ENCODE peak calls at places on chromosome 12, in eight cellular contexts. One of them, this sample, is unnamed.

GRCh38 chr12:84191779-84192178 is 720.8 kb downstream of the SLC6A15 start:
- DNase-seq in GM12865: no peak
- DNase-seq in epithelial cell of esophagus: peak
- DNase-seq in endothelial cell: no peak
- DNase-seq in Caco-2: no peak
- DNase-seq in fibroblast of lung: no peak
- DNase-seq in WERI-Rb-1: no peak
- DNase-seq in GM20000: no peak
- DNase-seq in this sample: no peak

GRCh38 chr12:131783915-131784541 is 44.2 kb upstream of the MMP17 start:
- DNase-seq in GM12865: peak
- DNase-seq in endothelial cell: no peak
- DNase-seq in fibroblast of lung: peak
- DNase-seq in Caco-2: no peak
- DNase-seq in WERI-Rb-1: no peak
- DNase-seq in epithelial cell of esophagus: peak
- DNase-seq in GM20000: peak
- DNase-seq in this sample: peak

GRCh38 chr12:121217761-121218160 is 7.8 kb downstream of the P2RX4 start:
- DNase-seq in Caco-2: no peak
- DNase-seq in WERI-Rb-1: no peak
- DNase-seq in GM12865: no peak
- DNase-seq in epithelial cell of esophagus: no peak
- DNase-seq in fibroblast of lung: no peak
- DNase-seq in GM20000: no peak
- DNase-seq in endothelial cell: no peak
- DNase-seq in this sample: no peak

GRCh38 chr12:114685320-114685781 is 1.4 kb upstream of the TBX3 start:
- DNase-seq in Caco-2: no peak
- DNase-seq in epithelial cell of esophagus: no peak
- DNase-seq in endothelial cell: no peak
- DNase-seq in WERI-Rb-1: no peak
- DNase-seq in fibroblast of lung: no peak
- DNase-seq in GM12865: no peak
- DNase-seq in GM20000: no peak
- DNase-seq in this sample: no peak

GRCh38 chr12:30725739-30726138 is 29.0 kb downstream of the CAPRIN2 start:
- DNase-seq in GM12865: no peak
- DNase-seq in GM20000: no peak
- DNase-seq in endothelial cell: no peak
- DNase-seq in WERI-Rb-1: no peak
- DNase-seq in fibroblast of lung: peak
- DNase-seq in epithelial cell of esophagus: peak
- DNase-seq in Caco-2: no peak
- DNase-seq in this sample: no peak

GRCh38 chr12:121651381-121651780 is 18.1 kb downstream of the MORN3 start:
- DNase-seq in epithelial cell of esophagus: no peak
- DNase-seq in fibroblast of lung: no peak
- DNase-seq in Caco-2: no peak
- DNase-seq in GM12865: no peak
- DNase-seq in GM20000: no peak
- DNase-seq in WERI-Rb-1: no peak
- DNase-seq in endothelial cell: no peak
- DNase-seq in this sample: no peak

GRCh38 chr12:61860439-61860838 is 399.8 kb upstream of the USP15 start:
- DNase-seq in Caco-2: no peak
- DNase-seq in GM20000: no peak
- DNase-seq in epithelial cell of esophagus: no peak
- DNase-seq in endothelial cell: no peak
- DNase-seq in fibroblast of lung: no peak
- DNase-seq in GM12865: no peak
- DNase-seq in WERI-Rb-1: no peak
- DNase-seq in this sample: no peak

GRCh38 chr12:47903151-47903611 is 1.6 kb downstream of the VDR start:
- DNase-seq in endothelial cell: no peak
- DNase-seq in epithelial cell of esophagus: peak
- DNase-seq in WERI-Rb-1: no peak
- DNase-seq in fibroblast of lung: peak
- DNase-seq in GM20000: peak
- DNase-seq in GM12865: peak
- DNase-seq in Caco-2: no peak
- DNase-seq in this sample: no peak

GRCh38 chr12:3132636-3133409 is 55.6 kb downstream of the TSPAN9 start:
- DNase-seq in Caco-2: no peak
- DNase-seq in endothelial cell: no peak
- DNase-seq in GM20000: no peak
- DNase-seq in GM12865: no peak
- DNase-seq in fibroblast of lung: peak
- DNase-seq in epithelial cell of esophagus: no peak
- DNase-seq in WERI-Rb-1: peak
- DNase-seq in this sample: no peak

GRCh38 chr12:24073170-24073810 is 123.8 kb upstream of the SOX5 start:
- DNase-seq in GM12865: no peak
- DNase-seq in endothelial cell: no peak
- DNase-seq in Caco-2: no peak
- DNase-seq in WERI-Rb-1: no peak
- DNase-seq in GM20000: no peak
- DNase-seq in epithelial cell of esophagus: no peak
- DNase-seq in fibroblast of lung: no peak
- DNase-seq in this sample: no peak

GRCh38 chr12:24071842-24072241 is 122.4 kb upstream of the SOX5 start:
- DNase-seq in GM20000: no peak
- DNase-seq in GM12865: no peak
- DNase-seq in endothelial cell: no peak
- DNase-seq in Caco-2: no peak
- DNase-seq in fibroblast of lung: no peak
- DNase-seq in epithelial cell of esophagus: no peak
- DNase-seq in WERI-Rb-1: no peak
- DNase-seq in this sample: no peak

GRCh38 chr12:24066865-24067264 is 117.4 kb upstream of the SOX5 start:
- DNase-seq in Caco-2: no peak
- DNase-seq in endothelial cell: no peak
- DNase-seq in WERI-Rb-1: no peak
- DNase-seq in epithelial cell of esophagus: peak
- DNase-seq in GM20000: no peak
- DNase-seq in GM12865: no peak
- DNase-seq in fibroblast of lung: peak
- DNase-seq in this sample: no peak

GRCh38 chr12:24072302-24072701 is 122.8 kb upstream of the SOX5 start:
- DNase-seq in fibroblast of lung: no peak
- DNase-seq in endothelial cell: no peak
- DNase-seq in GM20000: no peak
- DNase-seq in WERI-Rb-1: no peak
- DNase-seq in GM12865: no peak
- DNase-seq in Caco-2: no peak
- DNase-seq in epithelial cell of esophagus: no peak
- DNase-seq in this sample: no peak

DNA sequence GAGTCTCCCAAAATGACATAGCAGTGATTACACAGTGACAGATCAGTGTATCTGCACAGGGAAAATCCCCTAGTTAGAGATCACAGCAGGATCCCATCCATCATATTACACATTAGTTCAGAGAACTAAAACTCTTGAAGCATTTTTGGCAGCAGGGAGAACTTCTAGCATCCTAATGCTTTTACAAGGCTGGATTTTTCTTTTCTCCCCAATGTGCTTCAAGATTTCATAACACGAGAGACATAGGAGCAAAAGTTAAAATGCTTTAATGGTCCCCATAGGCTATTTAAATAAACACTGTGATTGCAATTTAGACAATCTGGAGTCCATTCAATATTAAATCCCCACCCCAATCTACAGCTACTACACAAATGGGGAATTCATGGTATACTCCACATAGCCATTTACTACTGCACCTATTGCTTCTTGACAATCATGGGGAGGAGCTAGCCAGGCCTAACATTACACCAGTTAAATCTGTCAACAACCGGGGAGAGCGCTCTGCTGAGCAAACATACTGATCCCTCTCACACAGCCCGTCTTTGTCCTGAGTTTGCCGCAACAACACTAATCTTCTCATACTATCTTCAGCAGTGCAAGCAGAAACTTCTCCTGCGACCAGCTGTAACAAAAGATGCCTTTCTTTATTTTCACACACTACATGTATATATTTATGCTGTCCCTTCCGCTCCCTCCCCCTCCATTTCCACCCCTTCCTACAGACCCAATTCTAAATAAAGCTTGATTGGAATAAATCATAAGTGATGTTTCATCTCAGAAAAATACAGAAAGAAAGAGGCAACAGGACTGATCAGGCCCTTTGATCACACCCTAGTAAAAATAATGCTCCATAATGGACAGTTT is 120.3 kb upstream of the SOX5 start:
- DNase-seq in Caco-2: peak
- DNase-seq in WERI-Rb-1: peak
- DNase-seq in endothelial cell: no peak
- DNase-seq in epithelial cell of esophagus: peak
- DNase-seq in GM12865: no peak
- DNase-seq in GM20000: no peak
- DNase-seq in fibroblast of lung: peak
- DNase-seq in this sample: no peak
- TF ChIP-seq CTCF in Caco-2: no peak
- TF ChIP-seq CTCF in WERI-Rb-1: no peak
- TF ChIP-seq CTCF in endothelial cell: no peak
- TF ChIP-seq CTCF in epithelial cell of esophagus: no peak
- TF ChIP-seq CTCF in GM12865: no peak
- TF ChIP-seq CTCF in GM20000: no peak
- TF ChIP-seq CTCF in fibroblast of lung: no peak
- TF ChIP-seq CTCF in this sample: no peak

DNA sequence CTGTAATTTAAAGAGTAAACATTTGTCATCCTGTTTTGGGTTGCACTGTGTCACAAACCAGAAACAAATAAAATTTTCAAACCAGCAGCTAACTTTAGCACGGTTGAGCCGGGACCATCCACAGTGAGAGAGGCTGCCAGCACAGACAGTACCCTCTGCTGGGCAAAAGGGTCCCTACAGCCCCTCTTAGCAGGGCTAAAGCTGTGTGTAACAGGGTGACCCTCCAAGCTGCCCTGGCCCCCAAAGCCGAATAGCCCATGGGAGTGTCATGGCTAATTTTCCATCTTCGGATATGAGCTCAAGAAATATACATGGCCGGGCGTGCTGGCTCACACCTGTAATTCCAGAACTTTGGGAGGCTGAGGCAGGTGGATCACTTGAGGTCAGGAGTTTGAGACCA is 157.1 kb upstream of the GRIN2B start:
- DNase-seq in endothelial cell: peak
- DNase-seq in fibroblast of lung: no peak
- DNase-seq in Caco-2: no peak
- DNase-seq in GM20000: no peak
- DNase-seq in epithelial cell of esophagus: no peak
- DNase-seq in WERI-Rb-1: peak
- DNase-seq in GM12865: peak
- DNase-seq in this sample: no peak
- TF ChIP-seq CTCF in endothelial cell: peak
- TF ChIP-seq CTCF in fibroblast of lung: no peak
- TF ChIP-seq CTCF in Caco-2: peak
- TF ChIP-seq CTCF in GM20000: no peak
- TF ChIP-seq CTCF in epithelial cell of esophagus: no peak
- TF ChIP-seq CTCF in WERI-Rb-1: peak
- TF ChIP-seq CTCF in GM12865: peak
- TF ChIP-seq CTCF in this sample: peak

GRCh38 chr12:50734409-50735263 is 29.3 kb upstream of the ATF1 start:
- DNase-seq in GM20000: peak
- DNase-seq in Caco-2: no peak
- DNase-seq in epithelial cell of esophagus: no peak
- DNase-seq in fibroblast of lung: peak
- DNase-seq in endothelial cell: peak
- DNase-seq in GM12865: peak
- DNase-seq in WERI-Rb-1: peak
- DNase-seq in this sample: no peak
- TF ChIP-seq CTCF in GM20000: peak
- TF ChIP-seq CTCF in Caco-2: peak
- TF ChIP-seq CTCF in epithelial cell of esophagus: peak
- TF ChIP-seq CTCF in fibroblast of lung: peak
- TF ChIP-seq CTCF in endothelial cell: peak
- TF ChIP-seq CTCF in GM12865: peak
- TF ChIP-seq CTCF in WERI-Rb-1: peak
- TF ChIP-seq CTCF in this sample: peak

GRCh38 chr12:93989913-93990312 is 158.5 kb upstream of the PLXNC1 start:
- DNase-seq in GM12865: no peak
- DNase-seq in GM20000: no peak
- DNase-seq in endothelial cell: no peak
- DNase-seq in epithelial cell of esophagus: no peak
- DNase-seq in Caco-2: no peak
- DNase-seq in fibroblast of lung: no peak
- DNase-seq in WERI-Rb-1: no peak
- DNase-seq in this sample: no peak

GRCh38 chr12:93991882-93992415 is 156.4 kb upstream of the PLXNC1 start:
- DNase-seq in epithelial cell of esophagus: no peak
- DNase-seq in GM20000: no peak
- DNase-seq in fibroblast of lung: no peak
- DNase-seq in GM12865: no peak
- DNase-seq in WERI-Rb-1: no peak
- DNase-seq in Caco-2: no peak
- DNase-seq in endothelial cell: no peak
- DNase-seq in this sample: no peak

GRCh38 chr12:93996321-93996720 is 152.1 kb upstream of the PLXNC1 start:
- DNase-seq in endothelial cell: no peak
- DNase-seq in GM20000: no peak
- DNase-seq in Caco-2: no peak
- DNase-seq in epithelial cell of esophagus: no peak
- DNase-seq in WERI-Rb-1: no peak
- DNase-seq in GM12865: no peak
- DNase-seq in fibroblast of lung: no peak
- DNase-seq in this sample: no peak

GRCh38 chr12:93990832-93991748 is 157.3 kb upstream of the PLXNC1 start:
- DNase-seq in WERI-Rb-1: peak
- DNase-seq in endothelial cell: peak
- DNase-seq in GM12865: no peak
- DNase-seq in fibroblast of lung: peak
- DNase-seq in Caco-2: peak
- DNase-seq in GM20000: no peak
- DNase-seq in epithelial cell of esophagus: peak
- DNase-seq in this sample: no peak
- TF ChIP-seq CTCF in WERI-Rb-1: peak
- TF ChIP-seq CTCF in endothelial cell: no peak
- TF ChIP-seq CTCF in GM12865: no peak
- TF ChIP-seq CTCF in fibroblast of lung: peak
- TF ChIP-seq CTCF in Caco-2: peak
- TF ChIP-seq CTCF in GM20000: no peak
- TF ChIP-seq CTCF in epithelial cell of esophagus: peak
- TF ChIP-seq CTCF in this sample: no peak

GRCh38 chr12:12443482-12443881 is 86.6 kb downstream of the BORCS5 start:
- DNase-seq in Caco-2: no peak
- DNase-seq in GM12865: no peak
- DNase-seq in GM20000: no peak
- DNase-seq in fibroblast of lung: peak
- DNase-seq in epithelial cell of esophagus: no peak
- DNase-seq in endothelial cell: no peak
- DNase-seq in WERI-Rb-1: no peak
- DNase-seq in this sample: no peak
- TF ChIP-seq CTCF in Caco-2: no peak
- TF ChIP-seq CTCF in GM12865: no peak
- TF ChIP-seq CTCF in GM20000: no peak
- TF ChIP-seq CTCF in fibroblast of lung: no peak
- TF ChIP-seq CTCF in epithelial cell of esophagus: no peak
- TF ChIP-seq CTCF in endothelial cell: no peak
- TF ChIP-seq CTCF in WERI-Rb-1: no peak
- TF ChIP-seq CTCF in this sample: no peak